ENCODE peak calls at places on chromosomes 11 and 22, in six cellular contexts. G is esophagus muscularis mucosa, M is esophagus squamous epithelium, J is ovary, Z is prostate gland, O is A549. W is an unnamed sample.

GRCh38 chr22:49814164-49814686 is 13.4 kb downstream of the BRD1 start:
- DNase-seq in G (no peak), M (no peak), J (no peak), Z (no peak), O (no peak), W (no peak)

GRCh38 chr11:130464289-130464812 is 15.9 kb downstream of the ADAMTS15 start:
- DNase-seq in G (no peak), M (no peak), J (no peak), Z (no peak), O (no peak), W (no peak)

GRCh38 chr11:62005231-62005661 is 37.8 kb upstream of the FTH1 start:
- DNase-seq in G (no peak), M (no peak), J (no peak), Z (no peak), O (no peak), W (no peak)

GRCh38 chr22:30381250-30381649 is 6.0 kb downstream of the RNF215 start:
- DNase-seq in G (no peak), M (no peak), J (no peak), Z (no peak), O (no peak), W (no peak)

GRCh38 chr11:78594814-78595213 is 20.1 kb upstream of the NARS2 start:
- DNase-seq in G (peak; percentile 57), M (no peak), J (no peak), Z (no peak), O (no peak), W (no peak)

GRCh38 chr11:26230021-26230420 is 101.9 kb upstream of the ANO3 start:
- DNase-seq in G (no peak), M (no peak), J (no peak), Z (no peak), O (no peak), W (no peak)

GRCh38 chr11:75557649-75558494 is 4.2 kb upstream of the SERPINH1 start:
- DNase-seq in G (no peak), M (no peak), J (peak; percentile 79), Z (peak; percentile 48), O (no peak), W (peak; percentile 65)

GRCh38 chr11:70942593-70942992 is 309.8 kb downstream of the SHANK2 start:
- DNase-seq in G (no peak), M (no peak), J (no peak), Z (no peak), O (no peak), W (no peak)

GRCh38 chr11:58923300-58923788 is 15.9 kb upstream of the GLYATL1 start:
- DNase-seq in G (no peak), M (no peak), J (no peak), Z (peak; percentile 22), O (no peak), W (peak; percentile 17)

GRCh38 chr11:18203723-18204122 is 31.1 kb downstream of the MRGPRX4 start:
- DNase-seq in G (no peak), M (no peak), J (no peak), Z (no peak), O (peak; percentile 65), W (peak; percentile 18)

GRCh38 chr11:130381317-130381716 is 47.1 kb downstream of the ADAMTS8 start:
- DNase-seq in G (no peak), M (no peak), J (no peak), Z (no peak), O (no peak), W (no peak)

GRCh38 chr22:44133161-44133560 is 47.6 kb upstream of the PARVG start:
- DNase-seq in G (no peak), M (no peak), J (no peak), Z (no peak), O (no peak), W (no peak)

GRCh38 chr11:120471131-120471530 is 40.4 kb upstream of the GRIK4 start:
- DNase-seq in G (no peak), M (no peak), J (no peak), Z (no peak), O (no peak), W (no peak)

GRCh38 chr11:96748639-96749370 is 359.0 kb downstream of the JRKL start:
- DNase-seq in G (no peak), M (no peak), J (no peak), Z (no peak), O (no peak), W (no peak)

GRCh38 chr11:74650498-74650897 is 58.1 kb downstream of the POLD3 start:
- DNase-seq in G (no peak), M (no peak), J (no peak), Z (no peak), O (no peak), W (no peak)

GRCh38 chr22:37604875-37605274 is 3.8 kb upstream of the GGA1 start:
- DNase-seq in G (no peak), M (no peak), J (no peak), Z (no peak), O (no peak), W (no peak)

GRCh38 chr11:12183827-12184620 is 73.6 kb downstream of the MICAL2 start:
- DNase-seq in G (no peak), M (no peak), J (no peak), Z (no peak), O (no peak), W (no peak)

GRCh38 chr11:44014968-44015623 is 32.7 kb upstream of the ACCSL start:
- DNase-seq in G (no peak), M (no peak), J (peak; percentile 6), Z (no peak), O (no peak), W (no peak)

GRCh38 chr11:124920870-124921609 is 2.0 kb downstream of the HEPN1 start:
- DNase-seq in G (no peak), M (no peak), J (peak; percentile 82), Z (peak; percentile 39), O (peak; percentile 22), W (no peak)

DNA sequence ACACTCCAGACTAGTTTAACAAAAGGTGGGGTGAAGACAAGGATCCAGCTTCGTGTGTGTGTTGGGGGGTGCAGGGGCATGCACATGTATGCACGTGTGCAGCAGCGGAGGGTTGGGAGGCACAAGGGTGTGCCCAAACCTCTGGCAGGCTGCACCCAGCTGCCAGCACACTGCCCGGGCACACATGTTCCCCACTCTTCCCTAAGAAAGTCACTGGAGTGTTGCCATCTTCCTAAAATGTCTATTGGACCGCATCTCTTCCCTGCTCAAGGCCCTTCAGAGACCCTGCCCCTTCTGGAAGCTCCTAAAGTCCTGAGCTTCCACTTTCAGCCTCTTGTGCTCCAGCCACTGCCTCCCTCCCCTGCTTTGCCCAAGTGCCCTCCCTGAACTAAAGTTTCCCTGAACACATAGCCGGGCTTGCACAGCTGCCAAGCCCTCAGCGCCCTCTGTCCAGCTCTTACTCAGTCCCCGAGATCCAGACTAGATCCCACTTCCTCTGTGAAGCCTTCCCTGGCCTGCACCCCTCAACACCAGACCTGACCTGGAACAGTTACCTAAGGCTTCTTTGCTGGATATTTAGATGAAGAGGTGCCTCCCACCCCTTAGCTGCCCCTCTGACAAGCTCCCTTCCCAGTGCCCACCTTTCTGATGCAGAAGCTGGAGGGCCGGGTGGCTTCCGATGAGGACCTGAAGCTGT is 6.0 kb downstream of the CFL1 start:
- DNase-seq in G (no peak), M (no peak), J (no peak), Z (no peak), O (no peak), W (no peak)
- TF ChIP-seq POLR2A in G (no peak), M (no peak), J (no peak), Z (no peak), O (no peak), W (no peak)

GRCh38 chr11:68041617-68042218 is 2.9 kb downstream of the TCIRG1 start:
- DNase-seq in G (no peak), M (no peak), J (no peak), Z (no peak), O (no peak), W (no peak)

GRCh38 chr11:68039526-68040086 is 781 bp downstream of the TCIRG1 start:
- DNase-seq in G (no peak), M (no peak), J (peak; percentile 60), Z (no peak), O (no peak), W (no peak)

GRCh38 chr11:68038718-68039525 is at the start of gene TCIRG1:
- DNase-seq in G (peak; percentile 96), M (no peak), J (peak; percentile 89), Z (peak; percentile 88), O (peak; percentile 93), W (peak; percentile 95)

GRCh38 chr11:68040957-68041591 is 2.2 kb downstream of the TCIRG1 start:
- DNase-seq in G (no peak), M (no peak), J (peak; percentile 51), Z (no peak), O (no peak), W (no peak)

DNA sequence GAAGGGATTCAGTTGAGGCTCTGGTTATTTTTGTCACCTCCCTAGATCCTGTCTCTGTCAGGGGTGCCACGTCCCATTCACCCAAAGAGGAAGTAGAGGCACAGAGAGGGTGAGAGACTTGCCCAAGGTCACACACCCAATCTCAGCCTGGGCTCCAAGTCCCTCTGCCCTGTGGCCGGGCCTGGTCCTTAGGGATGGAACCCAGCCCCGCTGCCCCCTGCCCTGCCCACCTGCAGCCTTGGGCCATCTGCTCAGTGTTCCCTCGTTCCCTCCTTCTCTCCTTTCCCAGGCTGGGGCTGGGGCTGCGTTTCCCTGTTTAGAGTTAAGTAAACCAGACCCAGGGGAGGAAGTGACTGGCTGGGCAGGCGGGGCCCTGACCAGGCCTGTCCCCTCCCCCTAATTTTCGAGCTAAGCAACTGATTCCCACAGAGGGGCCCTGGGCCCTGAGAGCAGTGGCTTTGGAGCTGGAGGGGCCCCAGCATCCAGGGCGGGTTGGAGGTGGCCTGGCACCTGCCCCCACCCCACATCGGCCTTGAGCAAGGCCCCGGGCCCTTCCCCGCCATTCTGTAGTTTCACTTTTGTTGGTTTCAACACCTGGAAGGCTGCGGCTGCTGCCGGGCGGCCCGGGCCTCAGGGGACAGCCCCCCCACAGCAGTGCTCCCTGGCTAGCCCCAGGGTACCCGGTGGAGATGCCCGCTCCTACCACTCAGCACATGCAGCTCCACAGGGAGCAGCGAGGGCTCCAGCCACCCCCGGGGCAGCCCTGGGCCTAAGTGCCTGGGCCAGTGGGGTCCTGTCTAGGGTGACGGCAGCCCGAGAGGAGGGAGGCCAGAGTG is 1.5 kb downstream of the TCIRG1 start:
- DNase-seq in G (peak; percentile 94), M (no peak), J (peak; percentile 66), Z (peak; percentile 56), O (peak; percentile 51), W (peak; percentile 64)
- TF ChIP-seq POLR2A in G (no peak), M (peak; percentile 26), J (peak; percentile 12), Z (peak; percentile 40), O (no peak), W (peak; percentile 47)

DNA sequence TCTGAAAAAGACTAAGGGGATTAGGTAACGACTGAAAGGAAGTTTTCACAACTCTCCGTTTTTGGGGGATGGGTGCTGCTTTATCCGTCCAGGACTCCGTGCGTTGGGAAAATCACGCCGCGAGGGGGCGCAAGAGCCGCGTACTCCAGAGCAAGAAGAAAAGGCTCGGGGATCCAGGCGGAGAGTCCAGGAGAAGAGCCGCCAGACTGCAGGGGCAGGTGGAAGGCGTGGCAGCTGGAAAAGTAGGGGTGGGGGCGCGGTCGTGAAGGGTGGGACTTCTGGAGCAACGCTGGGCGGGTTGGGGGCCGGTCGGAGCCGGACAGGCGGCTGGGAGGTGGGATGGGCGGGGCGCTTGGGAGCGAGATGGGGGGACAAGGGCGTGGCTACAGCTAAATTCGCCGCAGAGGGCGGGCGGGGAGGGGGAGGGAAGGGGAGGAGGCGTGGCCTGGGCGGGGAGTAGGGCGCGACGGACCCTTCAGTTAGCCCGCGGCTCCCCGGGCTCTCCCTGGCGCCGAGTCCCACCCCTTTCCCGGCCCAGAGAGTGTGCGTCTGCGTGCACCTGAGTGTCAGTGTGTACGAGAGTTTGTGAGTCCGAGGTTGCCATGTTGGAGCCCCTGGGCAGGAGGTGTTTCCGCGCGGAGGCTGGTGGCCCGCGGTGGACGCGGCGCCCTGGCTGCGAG is 613 bp upstream of the ARHGEF17 start:
- DNase-seq in G (peak; percentile 100), M (peak; percentile 73), J (peak; percentile 100), Z (peak; percentile 99), O (peak; percentile 98), W (peak; percentile 89)
- TF ChIP-seq POLR2A in G (no peak), M (peak; percentile 43), J (peak; percentile 51), Z (peak; percentile 63), O (peak; percentile 59), W (peak; percentile 63)

GRCh38 chr11:128776088-128776433 is 82.2 kb downstream of the FLI1 start:
- DNase-seq in G (no peak), M (no peak), J (no peak), Z (no peak), O (no peak), W (no peak)
- TF ChIP-seq POLR2A in G (no peak), M (no peak), J (no peak), Z (no peak), O (no peak), W (no peak)